ENCODE peak calls at places on chromosomes 4 and X, in four cellular contexts. One of them, this sample, is unnamed.

GRCh38 chrX:153226344-153227190 is 47.5 kb downstream of the MAGEA1 start:
- DNase-seq in tibial artery: peak; percentile 19
- DNase-seq in CD8-positive, alpha-beta memory T cell: no peak
- DNase-seq in A673: peak; percentile 54
- DNase-seq in this sample: peak; percentile 58

GRCh38 chrX:78979789-78980464 is 34.7 kb downstream of the P2RY10 start:
- DNase-seq in tibial artery: no peak
- DNase-seq in A673: no peak
- DNase-seq in CD8-positive, alpha-beta memory T cell: no peak
- DNase-seq in this sample: no peak

GRCh38 chrX:630922-631496 is 418 bp downstream of the SHOX start:
- DNase-seq in CD8-positive, alpha-beta memory T cell: no peak
- DNase-seq in A673: no peak
- DNase-seq in tibial artery: no peak
- DNase-seq in this sample: no peak

GRCh38 chr4:18608910-18609525 is 587.5 kb upstream of the LCORL start:
- DNase-seq in A673: no peak
- DNase-seq in tibial artery: no peak
- DNase-seq in CD8-positive, alpha-beta memory T cell: no peak
- DNase-seq in this sample: no peak

GRCh38 chr4:158161561-158162354 is 11.1 kb downstream of the GASK1B start:
- DNase-seq in CD8-positive, alpha-beta memory T cell: no peak
- DNase-seq in A673: peak; percentile 4
- DNase-seq in tibial artery: peak; percentile 56
- DNase-seq in this sample: no peak

GRCh38 chrX:69959712-69960111 is 90.0 kb downstream of the AWAT2 start:
- DNase-seq in CD8-positive, alpha-beta memory T cell: no peak
- DNase-seq in A673: no peak
- DNase-seq in tibial artery: no peak
- DNase-seq in this sample: no peak

GRCh38 chrX:21047034-21047455 is 327.2 kb upstream of the CNKSR2 start:
- DNase-seq in tibial artery: no peak
- DNase-seq in CD8-positive, alpha-beta memory T cell: no peak
- DNase-seq in A673: no peak
- DNase-seq in this sample: no peak

GRCh38 chr4:151604238-151604637 is 156.6 kb downstream of the GATB start:
- DNase-seq in A673: peak; percentile 37
- DNase-seq in tibial artery: no peak
- DNase-seq in CD8-positive, alpha-beta memory T cell: no peak
- DNase-seq in this sample: peak; percentile 67

GRCh38 chrX:41192880-41193279 is 107.6 kb downstream of the USP9X start:
- DNase-seq in A673: no peak
- DNase-seq in tibial artery: no peak
- DNase-seq in CD8-positive, alpha-beta memory T cell: no peak
- DNase-seq in this sample: no peak

GRCh38 chrX:153689654-153690465 is 2.1 kb downstream of the SLC6A8 start:
- DNase-seq in CD8-positive, alpha-beta memory T cell: no peak
- DNase-seq in tibial artery: no peak
- DNase-seq in A673: no peak
- DNase-seq in this sample: no peak

GRCh38 chrX:24515447-24515846 is 50.4 kb downstream of the PDK3 start:
- DNase-seq in tibial artery: no peak
- DNase-seq in CD8-positive, alpha-beta memory T cell: no peak
- DNase-seq in A673: peak; percentile 39
- DNase-seq in this sample: no peak

GRCh38 chr4:143443728-143444127 is 69.8 kb upstream of the SMARCA5 start:
- DNase-seq in A673: no peak
- DNase-seq in tibial artery: no peak
- DNase-seq in CD8-positive, alpha-beta memory T cell: no peak
- DNase-seq in this sample: no peak

GRCh38 chr4:160831165-160831922 is 1332.5 kb downstream of the FSTL5 start:
- DNase-seq in A673: no peak
- DNase-seq in tibial artery: no peak
- DNase-seq in CD8-positive, alpha-beta memory T cell: no peak
- DNase-seq in this sample: no peak

GRCh38 chr4:91436556-91436955 is 867.2 kb upstream of the GRID2 start:
- DNase-seq in tibial artery: no peak
- DNase-seq in CD8-positive, alpha-beta memory T cell: no peak
- DNase-seq in A673: no peak
- DNase-seq in this sample: no peak

DNA sequence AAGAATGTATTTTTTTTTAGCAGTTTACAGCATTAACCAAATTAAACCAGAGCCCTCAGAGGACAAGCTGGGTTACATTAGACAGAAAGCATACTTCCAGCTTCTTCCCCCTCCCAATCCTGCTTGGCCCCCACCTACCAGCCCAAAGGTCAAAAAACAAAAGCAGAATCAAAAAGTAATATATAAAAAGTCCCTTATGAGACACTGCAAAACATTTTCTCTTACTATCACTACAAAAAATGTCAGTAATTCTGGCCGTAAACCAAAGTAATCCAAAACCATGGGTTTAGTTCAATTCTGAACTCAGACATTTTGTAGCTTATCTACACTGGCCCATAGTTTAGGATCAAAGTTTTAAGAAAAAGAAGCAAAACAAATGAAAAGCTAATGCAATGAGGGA is 38.0 kb downstream of the APBB2 start:
- DNase-seq in CD8-positive, alpha-beta memory T cell: no peak
- DNase-seq in A673: no peak
- DNase-seq in tibial artery: no peak
- DNase-seq in this sample: no peak
- H3K4me3 ChIP-seq in CD8-positive, alpha-beta memory T cell: no peak overlapping the region
- H3K4me3 ChIP-seq in A673: no peak overlapping the region
- H3K4me3 ChIP-seq in tibial artery: no peak overlapping the region
- H3K4me3 ChIP-seq in this sample: no peak overlapping the region

GRCh38 chr4:184668096-184668495 is 18.6 kb downstream of the PRIMPOL start:
- DNase-seq in tibial artery: no peak
- DNase-seq in CD8-positive, alpha-beta memory T cell: no peak
- DNase-seq in A673: no peak
- DNase-seq in this sample: no peak
- H3K36me3 ChIP-seq in tibial artery: peaks cover 33% of the 10 kb centered on the region
- H3K36me3 ChIP-seq in CD8-positive, alpha-beta memory T cell: no peaks in the 10 kb centered on the region
- H3K36me3 ChIP-seq in A673: peaks cover 26% of the 10 kb centered on the region
- H3K36me3 ChIP-seq in this sample: no peaks in the 10 kb centered on the region

DNA sequence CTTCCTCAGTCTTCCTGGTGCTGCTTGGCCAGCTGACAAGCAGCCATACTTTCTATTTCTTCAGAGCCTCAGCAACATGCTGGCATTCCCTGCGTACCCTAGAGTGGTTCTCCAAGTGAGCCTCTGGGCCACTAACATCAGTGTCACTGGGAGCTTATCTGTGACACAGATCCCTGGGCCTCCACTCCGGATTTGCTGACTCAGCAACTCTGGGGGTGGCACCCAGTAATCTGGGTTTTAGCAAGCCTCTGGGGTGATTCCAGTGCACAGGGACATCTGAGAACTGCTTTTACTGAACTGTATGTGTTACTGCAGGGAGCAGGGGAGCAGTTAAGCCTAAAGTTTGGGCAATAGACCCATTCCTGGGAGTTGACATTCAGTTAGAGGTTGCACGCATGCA is 28.2 kb upstream of the HMGB3 start:
- DNase-seq in tibial artery: no peak
- DNase-seq in CD8-positive, alpha-beta memory T cell: no peak
- DNase-seq in A673: no peak
- DNase-seq in this sample: no peak
- H3K4me3 ChIP-seq in tibial artery: no peak overlapping the region
- H3K4me3 ChIP-seq in CD8-positive, alpha-beta memory T cell: no peak overlapping the region
- H3K4me3 ChIP-seq in A673: no peak overlapping the region
- H3K4me3 ChIP-seq in this sample: no peak overlapping the region

DNA sequence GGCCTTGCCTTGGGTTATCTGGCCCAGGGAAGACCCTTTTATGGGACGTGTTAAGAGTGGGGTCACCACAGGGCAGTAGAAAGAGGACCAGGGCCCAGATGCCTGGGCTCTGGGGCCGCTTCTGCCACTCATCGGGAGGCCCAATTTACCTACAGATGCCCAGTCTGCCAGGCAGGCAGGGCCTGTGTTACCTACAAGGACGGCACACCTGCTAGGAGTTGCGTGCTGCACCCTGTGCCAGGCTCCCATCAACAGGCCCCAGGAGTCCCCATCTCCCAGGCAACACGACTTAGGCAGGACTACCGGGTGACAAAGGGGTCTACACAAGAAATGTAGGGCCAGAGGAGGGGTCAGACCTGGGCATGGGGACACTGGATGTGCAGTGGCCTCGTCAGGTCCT is 34.6 kb downstream of the WDR1 start:
- DNase-seq in tibial artery: peak; percentile 11
- DNase-seq in CD8-positive, alpha-beta memory T cell: no peak
- DNase-seq in A673: no peak
- DNase-seq in this sample: no peak
- H3K36me3 ChIP-seq in tibial artery: peaks cover 97% of the 10 kb centered on the region
- H3K36me3 ChIP-seq in CD8-positive, alpha-beta memory T cell: peaks cover 97% of the 10 kb centered on the region
- H3K36me3 ChIP-seq in A673: peaks cover 48% of the 10 kb centered on the region
- H3K36me3 ChIP-seq in this sample: peaks cover 21% of the 10 kb centered on the region

GRCh38 chr4:184274288-184274951 is 56.7 kb upstream of the ENPP6 start:
- DNase-seq in tibial artery: no peak
- DNase-seq in A673: no peak
- DNase-seq in CD8-positive, alpha-beta memory T cell: no peak
- DNase-seq in this sample: no peak
- H3K4me3 ChIP-seq in tibial artery: no peak overlapping the region
- H3K4me3 ChIP-seq in A673: no peak overlapping the region
- H3K4me3 ChIP-seq in CD8-positive, alpha-beta memory T cell: no peak overlapping the region
- H3K4me3 ChIP-seq in this sample: no peak overlapping the region